ENCODE peak calls at places on chromosomes 4 and X, in nine cellular contexts. R is esophagus muscularis mucosa; E is activated naive CD4-positive, alpha-beta T cell treated with anti-CD3 and anti-CD28 coated beads, Interleukin-2, amount 50 U/mL, for 16 hours; N is stimulated activated CD4-positive, alpha-beta T cell treated with anti-CD3 and anti-CD28 coated beads, Interleukin-1b, Interleukin-23, amount 100 ng/mL, for 48 hours; Y is MG63; D is fibroblast of mammary gland; B is Right ventricle myocardium inferior; O is anterior cingulate cortex; S is activated T-helper 1 cell treated with anti-CD3 and anti-CD28 coated beads, Interleukin-2, amount 50 U/mL, for 16 hours. A is an unnamed sample.

GRCh38 chrX:53128097-53128749 is 34.3 kb downstream of the KANTR start:
- DNase-seq in S (no peak), B (no peak), Y (no peak), D (peak; percentile 33), N (no peak), E (no peak), O (no peak), R (no peak), A (no peak)

GRCh38 chrX:85379174-85379907 is at the start of gene POF1B:
- DNase-seq in E (no peak), Y (no peak), D (no peak), B (no peak), O (no peak), R (no peak), S (no peak), N (no peak), A (no peak)

GRCh38 chrX:6748595-6748994 is 213.7 kb upstream of the VCX3A start:
- DNase-seq in R (no peak), E (no peak), O (no peak), N (no peak), B (no peak), D (no peak), S (no peak), Y (no peak), A (no peak)

GRCh38 chr4:138828926-138829325 is 186.7 kb upstream of the NOCT start:
- DNase-seq in B (no peak), Y (no peak), R (no peak), S (no peak), D (no peak), N (no peak), E (no peak), O (no peak), A (no peak)

GRCh38 chr4:152009046-152009445 is 248.2 kb upstream of the GATB start:
- DNase-seq in B (no peak), S (no peak), N (no peak), O (no peak), D (no peak), E (no peak), R (no peak), Y (no peak), A (no peak)

GRCh38 chr4:173528378-173529321 is 1.4 kb downstream of the HAND2 start:
- DNase-seq in O (no peak), E (no peak), N (no peak), R (no peak), B (peak; percentile 71), D (peak; percentile 56), Y (peak; percentile 20), S (no peak), A (no peak)

GRCh38 chr4:128924951-128925350 is 115.5 kb downstream of the JADE1 start:
- DNase-seq in R (no peak), B (no peak), S (no peak), Y (no peak), D (peak; percentile 18), O (no peak), E (no peak), N (no peak), A (no peak)

GRCh38 chr4:85762204-85762884 is 287.4 kb downstream of the ARHGAP24 start:
- DNase-seq in E (no peak), O (no peak), N (no peak), B (no peak), Y (peak; percentile 83), S (no peak), D (peak; percentile 93), R (no peak), A (no peak)

GRCh38 chrX:22629105-22629725 is 356.5 kb downstream of the CBLL2 start:
- DNase-seq in B (no peak), Y (peak; percentile 17), E (no peak), O (no peak), R (no peak), N (no peak), S (no peak), D (peak; percentile 77), A (no peak)

GRCh38 chr4:82097504-82097903 is 276.3 kb downstream of the HNRNPD start:
- DNase-seq in N (no peak), S (no peak), O (no peak), E (no peak), R (no peak), Y (peak; percentile 61), B (no peak), D (peak; percentile 15), A (no peak)

GRCh38 chrX:147917700-147918694 is 6.3 kb downstream of the FMR1 start:
- DNase-seq in D (peak; percentile 66), N (no peak), E (no peak), B (no peak), R (no peak), O (no peak), S (no peak), Y (no peak), A (peak; percentile 8)

GRCh38 chrX:129741880-129742758 is 3.3 kb downstream of the XPNPEP2 start:
- DNase-seq in Y (no peak), E (no peak), O (no peak), R (no peak), B (no peak), S (no peak), D (no peak), N (no peak), A (no peak)

A was measured in germinal center.